ENCODE peak calls at places on chromosomes 4 and X, in four cellular contexts. K is SK-N-SH, X is right atrium auricular region, V is stomach. J is an unnamed sample.

GRCh38 chr4:43233321-43233720 is 340.8 kb downstream of the GRXCR1 start:
- DNase-seq in K (no peak), X (no peak), V (no peak), J (no peak)

GRCh38 chrX:40010550-40011364 is 87.0 kb downstream of the BCOR start:
- DNase-seq in K (peak; percentile 66), X (no peak), V (no peak), J (no peak)

GRCh38 chr4:86856896-86857295 is 7.7 kb upstream of the SLC10A6 start:
- DNase-seq in K (no peak), X (no peak), V (no peak), J (no peak)

GRCh38 chrX:120671963-120672362 is 42.1 kb upstream of the C1GALT1C1 start:
- DNase-seq in K (no peak), X (no peak), V (no peak), J (no peak)

GRCh38 chrX:9522756-9523155 is 57.9 kb downstream of the TBL1X start:
- DNase-seq in K (no peak), X (no peak), V (no peak), J (no peak)

GRCh38 chrX:132948648-132949260 is 9.7 kb downstream of the HS6ST2 start:
- DNase-seq in K (no peak), X (no peak), V (no peak), J (no peak)

GRCh38 chr4:129176864-129177263 is 80.9 kb downstream of the C4orf33 start:
- DNase-seq in K (no peak), X (no peak), V (no peak), J (no peak)

GRCh38 chr4:6953751-6954380 is 44.2 kb downstream of the TBC1D14 start:
- DNase-seq in K (peak; percentile 61), X (peak; percentile 86), V (peak; percentile 94), J (peak; percentile 42)

GRCh38 chr4:81118086-81118485 is 87.6 kb downstream of the BMP3 start:
- DNase-seq in K (no peak), X (no peak), V (no peak), J (no peak)

GRCh38 chr4:87624698-87625097 is 16.4 kb downstream of the DSPP start:
- DNase-seq in K (no peak), X (no peak), V (no peak), J (no peak)

GRCh38 chrX:101958139-101958538 is 26.3 kb upstream of the ZMAT1 start:
- DNase-seq in K (no peak), X (no peak), V (no peak), J (no peak)

GRCh38 chr4:105283501-105283900 is 136.8 kb downstream of the TET2 start:
- DNase-seq in K (no peak), X (no peak), V (no peak), J (no peak)

GRCh38 chrX:155028749-155029360 is 2.2 kb downstream of the FUNDC2 start:
- DNase-seq in K (no peak), X (no peak), V (no peak), J (no peak)

GRCh38 chr4:61204353-61204752 is 4.2 kb downstream of the ADGRL3 start:
- DNase-seq in K (no peak), X (no peak), V (no peak), J (no peak)

GRCh38 chrX:119790977-119791436 is 423 bp downstream of the RPL39 start:
- DNase-seq in K (peak; percentile 62), X (no peak), V (no peak), J (peak; percentile 13)

GRCh38 chr4:97942137-97942536 is 201.1 kb downstream of the STPG2 start:
- DNase-seq in K (no peak), X (no peak), V (no peak), J (no peak)

GRCh38 chr4:53489279-53489889 is 101.9 kb downstream of the LNX1 start:
- DNase-seq in K (no peak), X (no peak), V (no peak), J (no peak)

GRCh38 chrX:14528629-14529287 is 578 bp upstream of the GLRA2 start:
- DNase-seq in K (peak; percentile 27), X (peak; percentile 60), V (peak; percentile 69), J (peak; percentile 15)

GRCh38 chr4:122777846-122778501 is 45.5 kb downstream of the BBS12 start:
- DNase-seq in K (no peak), X (no peak), V (no peak), J (no peak)

GRCh38 chrX:100409316-100410082 is 574 bp downstream of the PCDH19 start:
- DNase-seq in K (peak; percentile 30), X (no peak), V (no peak), J (no peak)

GRCh38 chr4:119039779-119040178 is 95.9 kb upstream of the MYOZ2 start:
- DNase-seq in K (no peak), X (no peak), V (no peak), J (no peak)

GRCh38 chr4:157043131-157043530 is 32.8 kb upstream of the GLRB start:
- DNase-seq in K (peak; percentile 4), X (no peak), V (no peak), J (no peak)

GRCh38 chrX:72466493-72466892 is 106.2 kb downstream of the HDAC8 start:
- DNase-seq in K (no peak), X (no peak), V (no peak), J (no peak)

GRCh38 chrX:71667328-71668247 is at the start of gene LOC101059915:
- DNase-seq in K (no peak), X (no peak), V (no peak), J (no peak)

GRCh38 chrX:121208563-121208962 is 161.2 kb downstream of the GLUD2 start:
- DNase-seq in K (no peak), X (no peak), V (no peak), J (no peak)

GRCh38 chr4:142331132-142331531 is 515.0 kb downstream of the INPP4B start:
- DNase-seq in K (no peak), X (no peak), V (no peak), J (peak; percentile 8)

GRCh38 chr4:134408897-134409296 is 207.3 kb upstream of the PABPC4L start:
- DNase-seq in K (no peak), X (no peak), V (no peak), J (no peak)

DNA sequence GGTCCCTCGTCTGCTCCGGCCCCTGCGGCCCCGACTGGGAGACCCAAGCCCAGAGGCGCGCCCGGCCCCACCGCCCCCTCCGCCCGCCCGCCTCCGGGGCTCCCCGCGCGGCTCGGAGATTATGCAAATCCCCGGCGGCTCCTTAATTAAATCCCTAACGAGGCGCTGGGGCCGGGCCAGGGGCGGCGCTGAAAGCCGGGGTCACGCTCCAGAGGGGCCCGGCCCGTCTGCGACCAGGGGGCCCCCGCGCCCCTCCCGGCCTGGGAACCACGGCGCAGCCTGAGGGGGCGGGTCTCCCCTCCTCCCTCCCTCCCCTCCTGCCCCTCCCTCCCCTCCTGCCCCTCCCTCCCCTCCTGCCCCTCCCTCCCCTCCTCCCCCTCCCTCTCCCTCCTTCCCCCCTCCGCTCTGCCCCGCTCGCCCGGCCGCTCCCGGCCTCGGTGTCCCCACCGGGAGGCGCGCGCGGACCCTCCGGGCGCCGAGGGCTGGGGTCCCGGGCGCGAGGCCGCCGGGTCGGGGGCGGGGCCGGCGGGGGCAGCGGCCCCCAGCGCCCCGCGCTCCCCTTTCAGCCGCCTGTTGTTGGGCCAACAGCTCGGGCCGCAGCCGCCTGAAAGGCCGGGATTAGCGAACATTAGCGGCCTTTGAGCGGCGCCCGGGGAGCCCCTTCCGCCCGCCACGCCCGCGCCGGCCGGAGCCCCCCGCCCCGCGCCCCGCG is 25.9 kb upstream of the FGFR3 start:
- DNase-seq in K (peak; percentile 86), X (no peak), V (no peak), J (no peak)
- H3K4me1 ChIP-seq in K (no peaks in the 10 kb centered on the region), X (no peaks in the 10 kb centered on the region), V (peaks cover 47% of the 10 kb centered on the region), J (peaks cover 21% of the 10 kb centered on the region)

GRCh38 chrX:83658731-83659130 is 150.6 kb downstream of the POU3F4 start:
- DNase-seq in K (peak; percentile 8), X (no peak), V (no peak), J (no peak)
- TF ChIP-seq CTCF in K (peak; percentile 51), X (no peak), V (no peak), J (no peak)

DNA sequence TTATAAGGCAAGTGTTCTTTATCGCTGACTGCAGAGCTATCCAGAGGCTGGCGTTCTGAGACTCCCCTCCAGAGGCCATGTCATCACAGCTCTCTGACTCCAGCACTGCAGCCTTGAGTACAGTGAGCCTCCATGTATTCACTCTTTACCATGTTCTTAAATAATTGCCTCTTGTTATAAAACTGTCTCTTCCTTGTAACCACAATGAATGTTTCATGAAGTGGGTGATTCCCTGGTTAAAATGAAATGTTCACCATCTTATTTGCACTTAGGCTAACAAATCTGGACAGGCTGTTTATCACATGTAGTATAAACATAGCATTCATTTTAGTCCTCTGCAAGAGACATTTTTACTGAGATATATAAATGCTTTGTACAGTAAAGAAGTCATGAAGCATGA is 43.8 kb downstream of the GUCY1B1 start:
- DNase-seq in K (no peak), X (no peak), V (no peak), J (no peak)
- H3K4me1 ChIP-seq in K (peaks cover 3% of the 10 kb centered on the region), X (no peaks in the 10 kb centered on the region), V (peaks cover 17% of the 10 kb centered on the region), J (no peaks in the 10 kb centered on the region)

GRCh38 chr4:177380730-177381287 is 61.4 kb downstream of the AGA start:
- DNase-seq in K (peak; percentile 47), X (no peak), V (no peak), J (no peak)
- TF ChIP-seq CTCF in K (peak; percentile 41), X (no peak), V (no peak), J (no peak)

GRCh38 chr4:71052716-71053115 is 59.3 kb downstream of the DCK start:
- DNase-seq in K (no peak), X (no peak), V (no peak), J (no peak)
- H3K4me1 ChIP-seq in K (no peaks in the 10 kb centered on the region), X (no peaks in the 10 kb centered on the region), V (no peaks in the 10 kb centered on the region), J (no peaks in the 10 kb centered on the region)

DNA sequence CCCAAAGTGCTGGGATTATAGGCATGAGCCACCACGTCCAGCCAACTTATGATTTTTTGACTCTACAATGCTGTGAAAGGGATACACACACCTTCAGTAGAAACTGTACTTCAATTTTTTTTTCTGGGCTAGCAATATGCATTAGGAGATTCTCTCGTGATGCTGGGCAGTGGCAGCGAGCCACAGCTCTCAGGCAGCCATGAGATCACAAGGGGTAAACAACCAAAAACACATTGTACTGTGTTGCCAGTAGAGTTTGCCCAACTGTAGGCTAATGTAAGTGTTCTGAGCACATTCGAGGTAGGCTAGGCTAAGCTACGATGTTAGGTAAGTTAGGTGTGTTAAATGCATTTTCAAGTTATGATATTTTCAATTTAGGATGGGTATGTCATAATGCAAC is 25.7 kb downstream of the RAB33A start:
- DNase-seq in K (no peak), X (no peak), V (no peak), J (no peak)
- TF ChIP-seq CTCF in K (no peak), X (no peak), V (no peak), J (no peak)

GRCh38 chr4:85783483-85783882 is 308.5 kb downstream of the ARHGAP24 start:
- DNase-seq in K (no peak), X (no peak), V (no peak), J (no peak)
- H3K4me1 ChIP-seq in K (peaks cover 9% of the 10 kb centered on the region), X (no peaks in the 10 kb centered on the region), V (peaks cover 52% of the 10 kb centered on the region), J (no peaks in the 10 kb centered on the region)

GRCh38 chr4:23857353-23857752 is 32.5 kb downstream of the PPARGC1A start:
- DNase-seq in K (no peak), X (no peak), V (no peak), J (no peak)
- TF ChIP-seq CTCF in K (peak; percentile 25), X (no peak), V (no peak), J (peak; percentile 36)

GRCh38 chr4:3387154-3387942 is 54.4 kb upstream of the HGFAC start:
- DNase-seq in K (no peak), X (no peak), V (no peak), J (no peak)
- H3K4me1 ChIP-seq in K (no peaks in the 10 kb centered on the region), X (no peaks in the 10 kb centered on the region), V (peaks cover 52% of the 10 kb centered on the region), J (peaks cover 53% of the 10 kb centered on the region)

J was measured in tibial nerve.